ENCODE peak calls at places on chromosomes 4 and X, in eight cellular contexts. Q is GM06990, F is T-cell, Y is left colon, V is neural crest cell, J is MV-4-11, M is H9, G is AG04449. P is an unnamed sample.

GRCh38 chr4:74006009-74006476 is 7.6 kb upstream of the CXCL5 start:
- DNase-seq in Q (no peak), F (no peak), Y (no peak), V (no peak), J (no peak), M (no peak), G (no peak), P (no peak)

GRCh38 chr4:176185068-176185467 is 10.3 kb downstream of the SPATA4 start:
- DNase-seq in Q (no peak), F (no peak), Y (no peak), V (no peak), J (no peak), M (no peak), G (peak; percentile 61), P (no peak)

GRCh38 chr4:123484291-123484926 is 87.8 kb downstream of the SPRY1 start:
- DNase-seq in Q (no peak), F (no peak), Y (no peak), V (no peak), J (no peak), M (no peak), G (no peak), P (no peak)

GRCh38 chrX:110182362-110182761 is 135.5 kb downstream of the AMMECR1 start:
- DNase-seq in Q (no peak), F (no peak), Y (no peak), V (no peak), J (no peak), M (no peak), G (no peak), P (no peak)

GRCh38 chr4:145285928-145286327 is 105.5 kb upstream of the OTUD4 start:
- DNase-seq in Q (no peak), F (no peak), Y (no peak), V (no peak), J (no peak), M (no peak), G (no peak), P (no peak)

GRCh38 chr4:139655116-139655515 is 10.5 kb upstream of the MGST2 start:
- DNase-seq in Q (no peak), F (no peak), Y (no peak), V (no peak), J (peak; percentile 41), M (no peak), G (no peak), P (no peak)

GRCh38 chrX:129108936-129109335 is 414.4 kb downstream of the SMARCA1 start:
- DNase-seq in Q (no peak), F (no peak), Y (no peak), V (no peak), J (no peak), M (no peak), G (no peak), P (no peak)

GRCh38 chrX:132741706-132742105 is 216.7 kb downstream of the HS6ST2 start:
- DNase-seq in Q (no peak), F (no peak), Y (no peak), V (no peak), J (no peak), M (no peak), G (no peak), P (no peak)

GRCh38 chr4:102174800-102175199 is 170.5 kb downstream of the SLC39A8 start:
- DNase-seq in Q (no peak), F (no peak), Y (no peak), V (no peak), J (no peak), M (no peak), G (peak; percentile 23), P (no peak)

GRCh38 chr4:26323807-26324206 is 3.0 kb downstream of the RBPJ start:
- DNase-seq in Q (no peak), F (no peak), Y (no peak), V (no peak), J (no peak), M (no peak), G (no peak), P (no peak)

GRCh38 chrX:15946783-15947550 is 92.4 kb upstream of the AP1S2 start:
- DNase-seq in Q (no peak), F (no peak), Y (no peak), V (no peak), J (peak; percentile 58), M (no peak), G (peak; percentile 41), P (no peak)

GRCh38 chrX:44017726-44018125 is 44.5 kb upstream of the NDP start:
- DNase-seq in Q (no peak), F (no peak), Y (no peak), V (no peak), J (no peak), M (no peak), G (no peak), P (no peak)

P was measured in natural killer cell.